ENCODE peak calls at places on chromosome 16, in eight cellular contexts. D, B, S, E, I, J, L and R are unnamed samples.

GRCh38 chr16:3578121-3578520 is 918 bp upstream of the NLRC3 start:
- DNase-seq in S (no peak), B (no peak), J (no peak), E (no peak), L (no peak), D (no peak), I (no peak), R (no peak)

GRCh38 chr16:2027024-2028010 is 615 bp downstream of the NHERF2 start:
- DNase-seq in S (no peak), B (no peak), J (no peak), D (no peak), L (no peak), I (peak), E (peak), R (peak)

GRCh38 chr16:12255473-12255872 is 278.9 kb downstream of the SNX29 start:
- DNase-seq in B (no peak), E (no peak), L (no peak), I (no peak), J (no peak), S (no peak), D (no peak), R (no peak)

GRCh38 chr16:29994613-29995329 is 646 bp downstream of the HIRIP3 start:
- DNase-seq in L (no peak), E (peak), D (peak), S (no peak), J (no peak), I (peak), B (no peak), R (peak)

GRCh38 chr16:56417138-56417537 is 8.2 kb downstream of the AMFR start:
- DNase-seq in B (no peak), E (no peak), D (no peak), L (no peak), I (no peak), S (no peak), J (no peak), R (no peak)

GRCh38 chr16:3141781-3142311 is 7.0 kb downstream of the ZNF213 start:
- DNase-seq in J (no peak), S (no peak), D (no peak), L (no peak), B (no peak), I (no peak), E (no peak), R (no peak)

GRCh38 chr16:69069504-69069903 is 35.9 kb upstream of the HAS3 start:
- DNase-seq in J (no peak), I (no peak), L (no peak), D (no peak), E (no peak), B (no peak), S (no peak), R (no peak)

GRCh38 chr16:87733190-87733589 is 32.6 kb downstream of the KLHDC4 start:
- DNase-seq in S (no peak), B (no peak), I (no peak), L (no peak), J (no peak), E (no peak), D (no peak), R (no peak)

GRCh38 chr16:3112058-3112880 is at the start of gene ZNF205:
- DNase-seq in L (peak), E (peak), I (peak), J (peak), B (peak), D (no peak), S (no peak), R (peak)

GRCh38 chr16:2236362-2237075 is at the start of gene DNASE1L2:
- DNase-seq in J (peak), L (no peak), E (peak), D (no peak), I (no peak), B (no peak), S (no peak), R (no peak)

GRCh38 chr16:22675745-22676540 is 138.0 kb upstream of the HS3ST2 start:
- DNase-seq in J (no peak), L (no peak), D (no peak), B (no peak), E (no peak), S (no peak), I (no peak), R (no peak)

GRCh38 chr16:7285520-7285919 is 47.1 kb upstream of the RBFOX1 start:
- DNase-seq in S (no peak), I (no peak), J (no peak), D (no peak), L (no peak), E (no peak), B (no peak), R (no peak)

GRCh38 chr16:81755915-81756644 is 23.0 kb upstream of the PLCG2 start:
- DNase-seq in D (no peak), E (no peak), B (no peak), S (no peak), J (no peak), I (no peak), L (no peak), R (no peak)

GRCh38 chr16:3503513-3503912 is 2.7 kb downstream of the CLUAP1 start:
- DNase-seq in D (no peak), L (no peak), I (no peak), E (no peak), J (no peak), S (no peak), B (no peak), R (no peak)

GRCh38 chr16:19781196-19781595 is 63.1 kb downstream of the IQCK start:
- DNase-seq in S (no peak), L (no peak), J (no peak), D (no peak), E (no peak), I (no peak), B (no peak), R (no peak)

GRCh38 chr16:72938426-72939164 is 109.3 kb downstream of the ZFHX3 start:
- DNase-seq in J (no peak), D (no peak), E (no peak), L (peak), B (peak), S (peak), I (peak), R (peak)

GRCh38 chr16:72937916-72938315 is 110.0 kb downstream of the ZFHX3 start:
- DNase-seq in E (no peak), I (no peak), D (no peak), B (no peak), S (no peak), J (no peak), L (no peak), R (no peak)

GRCh38 chr16:72937360-72937759 is 110.6 kb downstream of the ZFHX3 start:
- DNase-seq in E (no peak), S (no peak), D (no peak), B (no peak), I (no peak), J (no peak), L (peak), R (no peak)

GRCh38 chr16:72940886-72941285 is 107.0 kb downstream of the ZFHX3 start:
- DNase-seq in J (no peak), S (no peak), B (no peak), E (no peak), D (no peak), I (no peak), L (no peak), R (no peak)

DNA sequence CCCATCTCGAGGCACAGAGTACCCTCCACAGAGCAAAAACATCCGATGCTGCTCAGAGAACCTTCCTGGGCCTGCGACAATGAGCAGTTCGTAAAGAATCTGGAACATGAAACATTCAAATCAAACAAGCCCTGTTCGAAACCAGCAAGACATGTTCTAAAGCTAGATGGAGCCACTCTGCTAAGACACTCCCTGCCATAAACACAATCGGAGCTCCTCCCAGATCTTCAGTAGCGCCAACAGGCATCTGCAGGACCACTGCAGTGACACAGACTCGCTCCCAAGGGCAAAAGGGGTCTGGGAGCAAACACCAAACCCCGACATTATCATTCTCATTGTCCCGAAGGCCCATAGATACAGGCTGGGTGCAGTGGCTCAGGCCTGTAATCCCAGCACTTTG is 108.7 kb downstream of the ZFHX3 start:
- DNase-seq in B (peak), I (no peak), E (peak), J (no peak), D (no peak), L (peak), S (no peak), R (peak)
- TF ChIP-seq CTCF in B (peak), I (no peak), E (no peak), J (no peak), D (no peak), L (peak), S (peak), R (peak)

DNA sequence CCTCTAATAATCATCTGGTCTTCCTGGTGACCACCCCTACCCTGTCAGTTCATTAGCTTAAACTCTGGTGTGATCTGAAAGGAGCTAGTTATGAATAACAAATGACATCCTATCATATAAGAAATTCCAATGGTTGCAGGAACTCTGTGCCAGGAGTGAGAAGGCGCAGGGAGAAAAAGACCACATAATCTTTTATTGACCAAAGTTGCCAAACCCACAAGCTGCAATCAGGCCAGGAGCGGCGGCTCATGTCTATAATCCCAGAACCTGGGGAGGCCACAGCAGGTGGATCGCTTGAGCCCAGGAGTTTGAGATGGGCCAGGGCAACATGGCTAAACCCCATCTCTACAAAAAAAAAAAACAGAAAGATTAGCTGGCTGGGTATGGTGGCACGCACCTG is 23.4 kb downstream of the ANKRD11 start:
- DNase-seq in B (no peak), J (no peak), D (no peak), E (no peak), L (no peak), I (no peak), S (no peak), R (no peak)
- TF ChIP-seq CTCF in B (no peak), J (no peak), D (no peak), E (no peak), L (no peak), I (no peak), S (no peak), R (no peak)

DNA sequence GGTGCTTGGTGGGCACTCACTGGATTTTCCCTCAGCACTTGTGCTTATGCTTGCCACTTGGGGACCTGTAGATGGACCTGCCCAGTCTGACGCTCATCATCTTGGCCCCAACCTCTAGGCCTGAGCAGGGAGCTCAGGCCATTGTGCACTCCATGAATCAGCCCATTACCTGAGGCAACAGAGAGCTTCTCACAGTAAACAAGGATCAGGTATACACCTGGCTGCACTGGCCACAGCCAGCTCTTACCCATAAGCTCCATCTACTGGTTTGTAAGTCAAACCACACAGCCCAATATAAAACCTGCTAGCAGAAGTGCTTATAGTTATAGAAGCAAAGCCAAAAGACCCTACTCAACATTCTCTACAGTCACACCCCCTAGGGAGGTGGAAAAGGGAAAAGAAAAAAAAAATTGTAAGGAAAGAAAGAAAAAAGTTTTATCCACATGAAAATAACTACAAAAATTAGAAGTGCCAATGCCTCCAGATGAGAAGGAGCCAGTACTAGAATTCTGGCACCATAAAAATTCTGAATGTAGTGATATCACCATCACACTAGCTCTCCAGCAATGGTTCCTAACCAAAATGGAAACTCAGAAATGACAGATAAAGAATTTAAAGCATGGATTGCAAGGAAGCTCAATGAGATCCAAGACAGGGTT is 87.8 kb upstream of the CDH5 start:
- DNase-seq in I (no peak), J (no peak), B (no peak), L (no peak), S (no peak), D (no peak), E (peak), R (no peak)
- TF ChIP-seq CTCF in I (no peak), J (no peak), B (no peak), L (no peak), S (no peak), D (no peak), E (peak), R (peak)

GRCh38 chr16:86048882-86049585 is 150.1 kb downstream of the IRF8 start:
- DNase-seq in S (no peak), B (no peak), I (no peak), E (no peak), L (no peak), D (no peak), J (no peak), R (no peak)
- TF ChIP-seq CTCF in S (no peak), B (no peak), I (no peak), E (no peak), L (no peak), D (no peak), J (no peak), R (peak)

GRCh38 chr16:10930755-10931093 is 11.5 kb downstream of the DEXI start:
- DNase-seq in L (no peak), I (no peak), D (no peak), E (no peak), J (no peak), S (no peak), B (no peak), R (no peak)
- TF ChIP-seq CTCF in L (no peak), I (no peak), D (peak), E (peak), J (no peak), S (no peak), B (no peak), R (no peak)

GRCh38 chr16:85444879-85445778 is 168.0 kb upstream of the GSE1 start:
- DNase-seq in I (no peak), B (no peak), L (no peak), J (no peak), D (no peak), S (no peak), E (peak), R (no peak)
- TF ChIP-seq CTCF in I (no peak), B (no peak), L (no peak), J (no peak), D (no peak), S (no peak), E (peak), R (no peak)

DNA sequence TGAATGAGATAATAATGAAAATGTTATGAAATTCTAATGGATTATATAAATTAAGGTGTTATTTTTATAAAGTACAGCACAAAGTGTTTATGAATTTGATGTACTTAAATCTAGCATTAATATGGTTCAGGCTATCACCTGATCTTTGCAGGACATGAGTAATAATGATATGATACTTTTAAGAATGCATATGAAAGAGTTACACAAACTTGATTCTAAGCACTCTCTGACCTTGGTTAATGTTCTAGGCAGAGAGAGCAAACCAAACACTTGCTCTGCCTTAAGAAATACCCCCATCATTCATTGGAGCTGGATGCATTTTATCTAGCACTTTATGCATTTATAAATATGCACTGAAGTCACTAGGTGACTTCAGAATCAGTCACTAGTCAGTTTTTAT is 942.2 kb upstream of the CDH8 start:
- DNase-seq in S (no peak), I (no peak), B (no peak), E (no peak), J (no peak), L (no peak), D (no peak), R (no peak)
- TF ChIP-seq CTCF in S (no peak), I (no peak), B (no peak), E (no peak), J (no peak), L (no peak), D (no peak), R (no peak)

DNA sequence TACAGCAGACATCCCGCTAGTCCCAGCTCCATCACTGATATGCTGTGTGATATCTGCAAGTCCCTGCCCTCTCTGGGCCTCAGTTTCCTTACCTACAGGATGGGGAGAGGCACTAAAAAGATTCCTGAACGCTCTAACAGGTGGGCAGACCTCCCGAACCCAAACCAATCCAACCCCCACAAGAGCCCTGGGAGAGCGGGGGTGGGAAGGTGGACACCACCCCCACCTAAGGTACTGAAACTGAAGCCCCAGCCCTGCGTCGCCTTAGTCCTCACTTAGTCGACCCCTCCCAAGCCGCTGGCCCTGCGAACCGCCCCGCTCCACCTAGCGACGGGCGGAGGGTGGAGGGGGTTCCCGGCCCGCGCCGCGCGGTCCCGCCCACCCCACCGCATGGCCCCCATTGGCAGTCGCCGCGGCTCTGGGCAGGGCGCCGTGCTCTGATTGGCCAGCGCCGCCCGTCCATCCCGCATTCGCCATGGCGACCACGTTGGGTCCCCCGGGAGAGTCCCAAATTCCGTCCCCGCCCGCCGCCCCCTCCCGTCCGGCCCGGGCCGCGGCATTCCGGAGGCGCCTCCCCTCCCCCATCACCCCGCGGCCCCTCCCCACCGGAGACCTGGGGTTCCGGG is 578 bp downstream of the CCDC102A start:
- DNase-seq in J (peak), I (peak), B (peak), D (peak), S (peak), E (peak), L (peak), R (peak)
- TF ChIP-seq CTCF in J (peak), I (peak), B (no peak), D (peak), S (no peak), E (peak), L (no peak), R (peak)

DNA sequence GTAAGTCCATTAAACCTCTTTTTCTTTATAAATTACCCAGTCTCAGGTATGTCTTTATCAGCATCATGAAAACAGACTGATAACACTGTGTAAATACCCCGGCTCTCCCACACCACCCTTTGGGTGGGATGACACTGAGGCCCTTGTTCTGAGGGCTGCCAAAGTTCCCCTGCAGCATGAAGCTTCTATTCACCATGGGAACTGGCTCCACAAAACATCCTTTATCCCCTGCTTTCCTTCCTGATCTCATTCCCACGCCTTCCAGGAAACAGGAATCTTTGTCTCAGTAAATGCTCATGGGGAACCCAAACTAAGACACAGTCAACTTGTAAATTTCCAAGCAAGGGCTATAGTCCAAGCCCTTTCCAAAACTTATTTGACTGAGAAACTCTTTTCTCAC is 88.4 kb downstream of the ABCC12 start:
- DNase-seq in L (no peak), B (no peak), S (no peak), D (no peak), I (no peak), J (no peak), E (no peak), R (no peak)
- TF ChIP-seq CTCF in L (no peak), B (no peak), S (no peak), D (no peak), I (no peak), J (no peak), E (no peak), R (no peak)